ENCODE peak calls at places on chromosomes 5 and 9, in six cellular contexts. O is HFF-Myc, J is A549, K is endothelial cell, T is tibial artery, D is nephron progenitor cell. B is an unnamed sample.

GRCh38 chr9:32128546-32128945 is 255.9 kb upstream of the ACO1 start:
- DNase-seq in O (no peak), J (no peak), K (no peak), T (no peak), D (peak), B (no peak)

GRCh38 chr5:68224561-68225187 is 9.1 kb downstream of the PIK3R1 start:
- DNase-seq in O (no peak), J (no peak), K (no peak), T (no peak), D (no peak), B (no peak)

GRCh38 chr5:16345454-16345853 is 120.1 kb downstream of the ZNF622 start:
- DNase-seq in O (peak), J (no peak), K (no peak), T (no peak), D (no peak), B (no peak)

GRCh38 chr5:78809444-78809843 is 160.9 kb upstream of the LHFPL2 start:
- DNase-seq in O (no peak), J (no peak), K (no peak), T (no peak), D (no peak), B (no peak)

GRCh38 chr9:68749579-68750159 is 44.6 kb downstream of the PIP5K1B start:
- DNase-seq in O (no peak), J (no peak), K (no peak), T (no peak), D (no peak), B (no peak)

GRCh38 chr9:4417578-4418325 is 72.5 kb upstream of the SLC1A1 start:
- DNase-seq in O (no peak), J (no peak), K (no peak), T (no peak), D (no peak), B (no peak)

GRCh38 chr5:151685749-151686672 is 704 bp downstream of the SPARC start:
- DNase-seq in O (no peak), J (no peak), K (no peak), T (no peak), D (peak), B (no peak)

GRCh38 chr5:1161832-1162229 is 39.6 kb upstream of the SLC6A19 start:
- DNase-seq in O (no peak), J (no peak), K (no peak), T (no peak), D (no peak), B (no peak)

GRCh38 chr5:143662020-143662419 is 149.9 kb upstream of the HMHB1 start:
- DNase-seq in O (no peak), J (no peak), K (no peak), T (no peak), D (no peak), B (no peak)

GRCh38 chr5:141100243-141100805 is at the start of gene PCDHB3:
- DNase-seq in O (peak), J (peak), K (peak), T (no peak), D (no peak), B (no peak)

GRCh38 chr9:90014421-90014820 is 409.6 kb downstream of the GADD45G start:
- DNase-seq in O (no peak), J (no peak), K (no peak), T (no peak), D (no peak), B (no peak)

GRCh38 chr9:84953252-84953773 is 283.8 kb downstream of the NTRK2 start:
- DNase-seq in O (no peak), J (no peak), K (no peak), T (no peak), D (no peak), B (no peak)

GRCh38 chr5:138789771-138790242 is 36.6 kb downstream of the CTNNA1 start:
- DNase-seq in O (peak), J (peak), K (peak), T (no peak), D (peak), B (no peak)

GRCh38 chr9:131624636-131625241 is 79.4 kb downstream of the PRRT1B start:
- DNase-seq in O (no peak), J (no peak), K (no peak), T (no peak), D (no peak), B (no peak)

GRCh38 chr5:111559680-111560079 is 47.3 kb upstream of the STARD4 start:
- DNase-seq in O (no peak), J (no peak), K (no peak), T (no peak), D (no peak), B (no peak)

GRCh38 chr5:146006470-146006869 is 70.1 kb downstream of the SH3RF2 start:
- DNase-seq in O (no peak), J (no peak), K (no peak), T (no peak), D (no peak), B (no peak)

GRCh38 chr5:141960018-141960417 is 2.0 kb upstream of the PCDH12 start:
- DNase-seq in O (no peak), J (no peak), K (peak), T (no peak), D (peak), B (no peak)

GRCh38 chr9:118129541-118129940 is 425.3 kb downstream of the TLR4 start:
- DNase-seq in O (no peak), J (no peak), K (no peak), T (no peak), D (no peak), B (no peak)

GRCh38 chr5:133876266-133876665 is 92.2 kb downstream of the C5orf15 start:
- DNase-seq in O (no peak), J (no peak), K (no peak), T (no peak), D (no peak), B (no peak)

GRCh38 chr5:80360914-80361444 is 41.2 kb downstream of the SPZ1 start:
- DNase-seq in O (no peak), J (no peak), K (no peak), T (no peak), D (no peak), B (no peak)

GRCh38 chr5:168481330-168481788 is 4.9 kb upstream of the RARS1 start:
- DNase-seq in O (no peak), J (no peak), K (no peak), T (no peak), D (no peak), B (no peak)

GRCh38 chr9:35923927-35924763 is 14.9 kb downstream of the SPAAR start:
- DNase-seq in O (peak), J (peak), K (no peak), T (no peak), D (no peak), B (peak)

GRCh38 chr5:157167219-157167621 is 1.2 kb upstream of the GARIN3 start:
- DNase-seq in O (no peak), J (no peak), K (no peak), T (no peak), D (no peak), B (no peak)

GRCh38 chr9:35229066-35229778 is 67.4 kb downstream of the UNC13B start:
- DNase-seq in O (no peak), J (no peak), K (no peak), T (no peak), D (no peak), B (no peak)

GRCh38 chr5:67163863-67164595 is 32.6 kb downstream of the CD180 start:
- DNase-seq in O (no peak), J (no peak), K (no peak), T (no peak), D (no peak), B (no peak)

GRCh38 chr5:112983307-112983811 is 6.8 kb downstream of the DCP2 start:
- DNase-seq in O (no peak), J (no peak), K (no peak), T (no peak), D (no peak), B (no peak)

DNA sequence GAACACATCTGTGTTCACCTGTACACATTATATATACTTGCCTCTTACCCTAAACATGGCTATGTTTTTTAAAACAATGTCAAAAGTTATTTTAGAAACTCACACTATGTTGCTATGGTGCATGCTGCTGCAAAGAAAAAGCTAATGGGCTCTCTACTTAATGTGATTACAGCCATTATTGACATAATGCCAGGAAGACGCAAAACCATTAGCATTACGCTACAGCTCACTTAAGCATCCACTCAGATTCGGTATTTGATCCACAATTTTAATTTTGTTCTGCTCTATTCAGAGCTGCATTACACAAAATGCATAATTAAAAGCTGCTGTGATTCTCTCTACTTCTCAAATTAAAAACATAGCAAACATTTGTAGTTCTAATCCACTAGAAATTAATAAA is 395.2 kb downstream of the BNC2 start:
- DNase-seq in O (no peak), J (no peak), K (no peak), T (no peak), D (no peak), B (no peak)
- TF ChIP-seq CTCF in O (no peak), J (no peak), K (no peak), T (no peak), D (no peak), B (no peak)

GRCh38 chr9:111298831-111299603 is 31.0 kb downstream of the OR2K2 start:
- DNase-seq in O (peak), J (peak), K (peak), T (peak), D (peak), B (peak)
- TF ChIP-seq CTCF in O (peak), J (peak), K (peak), T (peak), D (peak), B (peak)

GRCh38 chr5:179340465-179340864 is 4.8 kb downstream of the ADAMTS2 start:
- DNase-seq in O (no peak), J (no peak), K (no peak), T (no peak), D (no peak), B (no peak)

GRCh38 chr5:179343021-179343781 is 2.1 kb downstream of the ADAMTS2 start:
- DNase-seq in O (no peak), J (no peak), K (no peak), T (no peak), D (no peak), B (no peak)

GRCh38 chr5:179343902-179344300 is 1.4 kb downstream of the ADAMTS2 start:
- DNase-seq in O (no peak), J (no peak), K (peak), T (no peak), D (peak), B (no peak)

GRCh38 chr5:179344301-179345178 is 721 bp downstream of the ADAMTS2 start:
- DNase-seq in O (no peak), J (no peak), K (peak), T (no peak), D (peak), B (no peak)

GRCh38 chr5:179342577-179342976 is 2.7 kb downstream of the ADAMTS2 start:
- DNase-seq in O (no peak), J (no peak), K (peak), T (no peak), D (peak), B (no peak)
- TF ChIP-seq CTCF in O (peak), J (no peak), K (no peak), T (peak), D (no peak), B (no peak)

DNA sequence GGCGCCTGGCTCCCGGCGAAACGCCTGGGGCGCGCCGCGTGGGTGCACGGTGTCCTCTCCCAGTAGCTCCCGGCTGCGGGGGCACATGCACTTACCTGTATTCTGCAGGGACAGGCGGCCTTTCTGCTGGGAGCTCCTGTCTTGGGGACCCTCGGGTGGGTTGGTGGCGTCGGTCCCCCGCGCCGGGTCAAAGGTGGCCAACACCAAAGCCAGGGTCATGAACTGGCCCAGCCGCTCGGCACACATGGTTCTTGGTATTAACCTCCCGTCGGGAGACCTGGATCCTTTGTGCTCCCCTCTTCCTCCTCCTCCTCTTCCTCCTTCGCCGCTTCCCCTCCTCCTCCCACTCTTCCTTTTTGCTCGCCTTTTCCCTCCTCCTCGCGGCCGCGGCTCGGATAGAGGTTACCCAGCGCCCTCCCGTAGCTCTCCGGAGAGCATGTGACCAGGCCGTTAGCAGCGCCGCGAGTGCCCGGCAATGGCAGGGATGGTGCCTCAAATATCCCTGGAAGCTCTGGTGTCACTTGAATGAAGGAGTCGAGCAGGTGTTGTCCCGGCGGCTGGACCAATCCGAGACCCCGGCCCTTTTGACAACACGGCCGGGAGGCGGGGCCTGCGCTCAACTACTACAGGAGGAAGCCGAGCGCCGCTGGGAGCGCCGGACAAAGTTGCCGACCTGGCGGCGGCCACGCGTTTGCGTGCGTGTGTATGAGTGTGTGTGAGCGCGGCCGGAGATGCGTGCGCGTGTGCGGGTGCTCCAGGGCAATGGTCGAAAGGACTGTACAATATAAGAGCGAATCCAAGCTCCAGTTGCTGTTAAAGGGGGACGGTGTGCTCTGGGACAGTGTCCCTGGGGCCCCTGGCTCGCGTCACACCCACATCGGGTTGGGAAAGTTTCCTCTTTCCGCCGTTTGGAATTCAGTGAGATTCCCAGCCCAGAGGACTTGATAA is at the start of gene STC2:
- DNase-seq in O (peak), J (peak), K (peak), T (peak), D (peak), B (no peak)
- TF ChIP-seq CTCF in O (no peak), J (no peak), K (no peak), T (no peak), D (no peak), B (no peak)

GRCh38 chr5:104734046-104734445 is 1171.5 kb upstream of the NUDT12 start:
- DNase-seq in O (no peak), J (no peak), K (no peak), T (no peak), D (no peak), B (no peak)
- TF ChIP-seq CTCF in O (no peak), J (no peak), K (no peak), T (no peak), D (no peak), B (no peak)

GRCh38 chr5:64958757-64959391 is 190.1 kb downstream of the CWC27 start:
- DNase-seq in O (no peak), J (peak), K (no peak), T (no peak), D (no peak), B (peak)
- TF ChIP-seq CTCF in O (peak), J (peak), K (peak), T (peak), D (peak), B (peak)

GRCh38 chr9:109206670-109207069 is 39.6 kb upstream of the FRRS1L start:
- DNase-seq in O (no peak), J (peak), K (no peak), T (no peak), D (no peak), B (no peak)
- TF ChIP-seq CTCF in O (no peak), J (no peak), K (no peak), T (no peak), D (no peak), B (no peak)

DNA sequence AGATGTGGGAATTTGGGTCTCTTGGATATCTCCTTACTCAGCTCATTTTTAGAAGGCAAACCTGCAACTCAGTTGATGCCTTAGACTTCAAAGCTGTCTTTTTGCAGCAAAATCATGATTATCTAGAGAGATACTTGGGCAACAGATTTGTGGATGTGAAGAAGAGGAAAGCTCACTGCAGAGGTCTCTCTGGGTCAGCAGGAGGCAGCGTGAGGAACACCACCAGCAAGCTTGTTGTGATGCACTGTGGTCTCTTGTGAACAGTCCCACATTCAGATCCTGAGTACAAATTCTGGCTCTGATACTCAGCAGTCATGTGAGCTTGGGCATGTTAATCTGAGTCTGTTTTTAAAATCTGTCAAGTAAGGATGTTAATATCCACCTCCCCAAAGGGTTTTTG is 26.3 kb upstream of the DMRT3 start:
- DNase-seq in O (no peak), J (no peak), K (no peak), T (no peak), D (no peak), B (no peak)
- TF ChIP-seq CTCF in O (no peak), J (no peak), K (no peak), T (no peak), D (no peak), B (no peak)

B was measured in astrocyte of the cerebellum.